ENCODE peak calls at places on chromosome 18, in six cellular contexts. One of them, this sample, is unnamed.

GRCh38 chr18:46718501-46719341 is 38.1 kb downstream of the ST8SIA5 start:
- DNase-seq in HFF-Myc: peak
- DNase-seq in mucosa of gallbladder: no peak
- DNase-seq in activated naive CD4-positive, alpha-beta T cell treated with Interleukin-2 at 50 U/mL for 16 hours: no peak
- DNase-seq in AG09309: peak
- DNase-seq in heart right ventricle: no peak
- DNase-seq in this sample: no peak

GRCh38 chr18:12606592-12607315 is 51.2 kb downstream of the SPIRE1 start:
- DNase-seq in heart right ventricle: no peak
- DNase-seq in HFF-Myc: no peak
- DNase-seq in activated naive CD4-positive, alpha-beta T cell treated with Interleukin-2 at 50 U/mL for 16 hours: no peak
- DNase-seq in mucosa of gallbladder: no peak
- DNase-seq in AG09309: peak
- DNase-seq in this sample: peak

GRCh38 chr18:11429876-11430275 is 179.5 kb upstream of the SLC35G4 start:
- DNase-seq in activated naive CD4-positive, alpha-beta T cell treated with Interleukin-2 at 50 U/mL for 16 hours: no peak
- DNase-seq in AG09309: no peak
- DNase-seq in HFF-Myc: no peak
- DNase-seq in mucosa of gallbladder: no peak
- DNase-seq in heart right ventricle: no peak
- DNase-seq in this sample: no peak

GRCh38 chr18:7805880-7806279 is 238.8 kb downstream of the PTPRM start:
- DNase-seq in mucosa of gallbladder: no peak
- DNase-seq in heart right ventricle: no peak
- DNase-seq in AG09309: no peak
- DNase-seq in HFF-Myc: no peak
- DNase-seq in activated naive CD4-positive, alpha-beta T cell treated with Interleukin-2 at 50 U/mL for 16 hours: no peak
- DNase-seq in this sample: no peak

GRCh38 chr18:58135170-58135569 is 91.1 kb downstream of the NEDD4L start:
- DNase-seq in AG09309: peak
- DNase-seq in HFF-Myc: peak
- DNase-seq in activated naive CD4-positive, alpha-beta T cell treated with Interleukin-2 at 50 U/mL for 16 hours: no peak
- DNase-seq in heart right ventricle: no peak
- DNase-seq in mucosa of gallbladder: no peak
- DNase-seq in this sample: peak

GRCh38 chr18:30328839-30329238 is 713.7 kb downstream of the DSC3 start:
- DNase-seq in activated naive CD4-positive, alpha-beta T cell treated with Interleukin-2 at 50 U/mL for 16 hours: no peak
- DNase-seq in mucosa of gallbladder: no peak
- DNase-seq in AG09309: no peak
- DNase-seq in HFF-Myc: no peak
- DNase-seq in heart right ventricle: no peak
- DNase-seq in this sample: no peak

GRCh38 chr18:42141439-42141838 is 186.4 kb downstream of the PIK3C3 start:
- DNase-seq in AG09309: no peak
- DNase-seq in activated naive CD4-positive, alpha-beta T cell treated with Interleukin-2 at 50 U/mL for 16 hours: no peak
- DNase-seq in HFF-Myc: no peak
- DNase-seq in heart right ventricle: no peak
- DNase-seq in mucosa of gallbladder: no peak
- DNase-seq in this sample: no peak

GRCh38 chr18:77102246-77103040 is 30.1 kb downstream of the MBP start:
- DNase-seq in activated naive CD4-positive, alpha-beta T cell treated with Interleukin-2 at 50 U/mL for 16 hours: no peak
- DNase-seq in HFF-Myc: peak
- DNase-seq in mucosa of gallbladder: no peak
- DNase-seq in AG09309: peak
- DNase-seq in heart right ventricle: no peak
- DNase-seq in this sample: peak

GRCh38 chr18:45086777-45087176 is 406.1 kb downstream of the SETBP1 start:
- DNase-seq in mucosa of gallbladder: no peak
- DNase-seq in activated naive CD4-positive, alpha-beta T cell treated with Interleukin-2 at 50 U/mL for 16 hours: no peak
- DNase-seq in AG09309: no peak
- DNase-seq in heart right ventricle: no peak
- DNase-seq in HFF-Myc: no peak
- DNase-seq in this sample: no peak

GRCh38 chr18:10051877-10052631 is 138.2 kb downstream of the VAPA start:
- DNase-seq in HFF-Myc: peak
- DNase-seq in mucosa of gallbladder: peak
- DNase-seq in activated naive CD4-positive, alpha-beta T cell treated with Interleukin-2 at 50 U/mL for 16 hours: no peak
- DNase-seq in heart right ventricle: peak
- DNase-seq in AG09309: no peak
- DNase-seq in this sample: peak

GRCh38 chr18:8001711-8002110 is 434.6 kb downstream of the PTPRM start:
- DNase-seq in AG09309: no peak
- DNase-seq in mucosa of gallbladder: no peak
- DNase-seq in HFF-Myc: no peak
- DNase-seq in activated naive CD4-positive, alpha-beta T cell treated with Interleukin-2 at 50 U/mL for 16 hours: no peak
- DNase-seq in heart right ventricle: no peak
- DNase-seq in this sample: no peak

GRCh38 chr18:48034651-48035555 is 104.4 kb upstream of the SMAD2 start:
- DNase-seq in mucosa of gallbladder: no peak
- DNase-seq in activated naive CD4-positive, alpha-beta T cell treated with Interleukin-2 at 50 U/mL for 16 hours: no peak
- DNase-seq in heart right ventricle: no peak
- DNase-seq in AG09309: no peak
- DNase-seq in HFF-Myc: no peak
- DNase-seq in this sample: no peak

GRCh38 chr18:79497638-79498081 is 101.9 kb downstream of the NFATC1 start:
- DNase-seq in heart right ventricle: no peak
- DNase-seq in activated naive CD4-positive, alpha-beta T cell treated with Interleukin-2 at 50 U/mL for 16 hours: no peak
- DNase-seq in mucosa of gallbladder: no peak
- DNase-seq in HFF-Myc: no peak
- DNase-seq in AG09309: no peak
- DNase-seq in this sample: no peak

GRCh38 chr18:54151376-54151775 is 73.1 kb downstream of the MBD2 start:
- DNase-seq in activated naive CD4-positive, alpha-beta T cell treated with Interleukin-2 at 50 U/mL for 16 hours: no peak
- DNase-seq in mucosa of gallbladder: no peak
- DNase-seq in heart right ventricle: no peak
- DNase-seq in AG09309: no peak
- DNase-seq in HFF-Myc: no peak
- DNase-seq in this sample: no peak

GRCh38 chr18:3994061-3994687 is 460.9 kb downstream of the DLGAP1 start:
- DNase-seq in mucosa of gallbladder: no peak
- DNase-seq in HFF-Myc: no peak
- DNase-seq in activated naive CD4-positive, alpha-beta T cell treated with Interleukin-2 at 50 U/mL for 16 hours: no peak
- DNase-seq in heart right ventricle: no peak
- DNase-seq in AG09309: no peak
- DNase-seq in this sample: no peak

GRCh38 chr18:54812885-54813284 is 15.4 kb upstream of the RAB27B start:
- DNase-seq in heart right ventricle: no peak
- DNase-seq in mucosa of gallbladder: no peak
- DNase-seq in activated naive CD4-positive, alpha-beta T cell treated with Interleukin-2 at 50 U/mL for 16 hours: no peak
- DNase-seq in AG09309: no peak
- DNase-seq in HFF-Myc: no peak
- DNase-seq in this sample: no peak

GRCh38 chr18:22778996-22779395 is 154.1 kb upstream of the RBBP8 start:
- DNase-seq in mucosa of gallbladder: peak
- DNase-seq in HFF-Myc: no peak
- DNase-seq in AG09309: no peak
- DNase-seq in heart right ventricle: peak
- DNase-seq in activated naive CD4-positive, alpha-beta T cell treated with Interleukin-2 at 50 U/mL for 16 hours: no peak
- DNase-seq in this sample: no peak

GRCh38 chr18:11658989-11659388 is 30.1 kb upstream of the GNAL start:
- DNase-seq in heart right ventricle: no peak
- DNase-seq in activated naive CD4-positive, alpha-beta T cell treated with Interleukin-2 at 50 U/mL for 16 hours: no peak
- DNase-seq in AG09309: no peak
- DNase-seq in HFF-Myc: no peak
- DNase-seq in mucosa of gallbladder: no peak
- DNase-seq in this sample: no peak

GRCh38 chr18:22728481-22729105 is 204.5 kb upstream of the RBBP8 start:
- DNase-seq in heart right ventricle: no peak
- DNase-seq in HFF-Myc: no peak
- DNase-seq in activated naive CD4-positive, alpha-beta T cell treated with Interleukin-2 at 50 U/mL for 16 hours: no peak
- DNase-seq in mucosa of gallbladder: no peak
- DNase-seq in AG09309: no peak
- DNase-seq in this sample: no peak

GRCh38 chr18:46062781-46063180 is 9.3 kb downstream of the PSTPIP2 start:
- DNase-seq in AG09309: no peak
- DNase-seq in HFF-Myc: no peak
- DNase-seq in activated naive CD4-positive, alpha-beta T cell treated with Interleukin-2 at 50 U/mL for 16 hours: no peak
- DNase-seq in heart right ventricle: no peak
- DNase-seq in mucosa of gallbladder: no peak
- DNase-seq in this sample: no peak

GRCh38 chr18:48934708-48935432 is 15.9 kb downstream of the SMAD7 start:
- DNase-seq in AG09309: no peak
- DNase-seq in mucosa of gallbladder: peak
- DNase-seq in HFF-Myc: no peak
- DNase-seq in heart right ventricle: peak
- DNase-seq in activated naive CD4-positive, alpha-beta T cell treated with Interleukin-2 at 50 U/mL for 16 hours: no peak
- DNase-seq in this sample: no peak

GRCh38 chr18:11713756-11714155 is 24.7 kb downstream of the GNAL start:
- DNase-seq in activated naive CD4-positive, alpha-beta T cell treated with Interleukin-2 at 50 U/mL for 16 hours: no peak
- DNase-seq in HFF-Myc: no peak
- DNase-seq in AG09309: no peak
- DNase-seq in mucosa of gallbladder: no peak
- DNase-seq in heart right ventricle: no peak
- DNase-seq in this sample: no peak

GRCh38 chr18:80086281-80086680 is 22.8 kb upstream of the ADNP2 start:
- DNase-seq in activated naive CD4-positive, alpha-beta T cell treated with Interleukin-2 at 50 U/mL for 16 hours: no peak
- DNase-seq in heart right ventricle: no peak
- DNase-seq in AG09309: no peak
- DNase-seq in HFF-Myc: no peak
- DNase-seq in mucosa of gallbladder: no peak
- DNase-seq in this sample: no peak

GRCh38 chr18:32674491-32674890 is 98.3 kb downstream of the KLHL14 start:
- DNase-seq in activated naive CD4-positive, alpha-beta T cell treated with Interleukin-2 at 50 U/mL for 16 hours: no peak
- DNase-seq in heart right ventricle: no peak
- DNase-seq in AG09309: no peak
- DNase-seq in mucosa of gallbladder: no peak
- DNase-seq in HFF-Myc: no peak
- DNase-seq in this sample: no peak

GRCh38 chr18:45962866-45963265 is 4.3 kb downstream of the EPG5 start:
- DNase-seq in HFF-Myc: no peak
- DNase-seq in AG09309: no peak
- DNase-seq in mucosa of gallbladder: no peak
- DNase-seq in heart right ventricle: no peak
- DNase-seq in activated naive CD4-positive, alpha-beta T cell treated with Interleukin-2 at 50 U/mL for 16 hours: no peak
- DNase-seq in this sample: no peak

GRCh38 chr18:68417826-68418225 is 297.1 kb downstream of the TMX3 start:
- DNase-seq in mucosa of gallbladder: no peak
- DNase-seq in activated naive CD4-positive, alpha-beta T cell treated with Interleukin-2 at 50 U/mL for 16 hours: no peak
- DNase-seq in AG09309: no peak
- DNase-seq in HFF-Myc: no peak
- DNase-seq in heart right ventricle: no peak
- DNase-seq in this sample: no peak

This sample was measured in AG04450.